ENCODE peak calls at places on chromosome X, in ten cellular contexts. F is body of pancreas, N is upper lobe of left lung, J is Peyer's patch, I is IMR-90, O is suprapubic skin, P is HCT116, U is esophagus squamous epithelium, M is GM12892, B is uterus. Z is an unnamed sample.

GRCh38 chrX:131010186-131010585 is 48.0 kb upstream of the ARHGAP36 start:
- DNase-seq in F (no peak), N (no peak), J (no peak), I (no peak), O (no peak), P (no peak), U (no peak), M (no peak), B (no peak), Z (no peak)

GRCh38 chrX:618761-619450 is 11.7 kb upstream of the SHOX start:
- DNase-seq in F (no peak), N (peak), J (no peak), I (no peak), O (no peak), P (no peak), U (no peak), M (no peak), B (no peak), Z (no peak)

GRCh38 chrX:109719262-109719661 is 13.8 kb downstream of the ACSL4 start:
- DNase-seq in F (no peak), N (no peak), J (no peak), I (no peak), O (no peak), P (no peak), U (no peak), M (no peak), B (no peak), Z (no peak)

GRCh38 chrX:124289443-124289842 is 43.0 kb upstream of the TEX13D start:
- DNase-seq in F (no peak), N (no peak), J (no peak), I (no peak), O (no peak), P (no peak), U (no peak), M (no peak), B (no peak), Z (no peak)

GRCh38 chrX:103376118-103376978 is at the start of gene BEX3:
- DNase-seq in F (peak), N (peak), J (no peak), I (peak), O (peak), P (no peak), U (no peak), M (no peak), B (peak), Z (no peak)

GRCh38 chrX:349702-350101 is 31.1 kb upstream of the GTPBP6 start:
- DNase-seq in F (no peak), N (no peak), J (no peak), I (no peak), O (no peak), P (no peak), U (no peak), M (no peak), B (no peak), Z (no peak)

GRCh38 chrX:106707771-106708454 is 18.6 kb upstream of the RNF128 start:
- DNase-seq in F (no peak), N (no peak), J (no peak), I (peak), O (no peak), P (peak), U (no peak), M (no peak), B (no peak), Z (peak)

GRCh38 chrX:68375803-68376202 is 57.5 kb downstream of the OPHN1 start:
- DNase-seq in F (no peak), N (no peak), J (no peak), I (peak), O (no peak), P (no peak), U (no peak), M (no peak), B (no peak), Z (no peak)

GRCh38 chrX:114626323-114626722 is 42.4 kb downstream of the HTR2C start:
- DNase-seq in F (no peak), N (no peak), J (no peak), I (peak), O (no peak), P (no peak), U (no peak), M (no peak), B (no peak), Z (no peak)

GRCh38 chrX:85611926-85612325 is 232.5 kb upstream of the POF1B start:
- DNase-seq in F (no peak), N (no peak), J (no peak), I (peak), O (no peak), P (no peak), U (no peak), M (no peak), B (no peak), Z (no peak)

GRCh38 chrX:119272882-119273806 is 37.1 kb downstream of the PGRMC1 start:
- DNase-seq in F (peak), N (peak), J (no peak), I (peak), O (no peak), P (no peak), U (no peak), M (no peak), B (no peak), Z (no peak)

GRCh38 chrX:137363559-137363958 is 202.4 kb upstream of the ZIC3 start:
- DNase-seq in F (no peak), N (no peak), J (no peak), I (no peak), O (no peak), P (no peak), U (no peak), M (no peak), B (no peak), Z (no peak)

GRCh38 chrX:69524765-69525164 is 20.6 kb downstream of the NALF2 start:
- DNase-seq in F (no peak), N (no peak), J (no peak), I (no peak), O (no peak), P (no peak), U (no peak), M (no peak), B (no peak), Z (no peak)

GRCh38 chrX:141405878-141406492 is 163.7 kb upstream of the SPANXC start:
- DNase-seq in F (no peak), N (no peak), J (no peak), I (peak), O (no peak), P (no peak), U (no peak), M (no peak), B (no peak), Z (no peak)

GRCh38 chrX:153635788-153636668 is 11.0 kb upstream of the DUSP9 start:
- DNase-seq in F (no peak), N (no peak), J (no peak), I (no peak), O (no peak), P (no peak), U (no peak), M (no peak), B (no peak), Z (peak)

GRCh38 chrX:149453030-149453429 is 52.1 kb downstream of the IDS start:
- DNase-seq in F (no peak), N (no peak), J (no peak), I (peak), O (no peak), P (peak), U (no peak), M (no peak), B (no peak), Z (peak)

GRCh38 chrX:103688949-103689348 is 2.5 kb upstream of the MORF4L2 start:
- DNase-seq in F (no peak), N (no peak), J (no peak), I (peak), O (no peak), P (no peak), U (no peak), M (no peak), B (no peak), Z (no peak)

GRCh38 chrX:47662144-47662657 is 3.2 kb upstream of the UXT start:
- DNase-seq in F (peak), N (no peak), J (no peak), I (peak), O (no peak), P (no peak), U (no peak), M (no peak), B (no peak), Z (no peak)

GRCh38 chrX:111447298-111447697 is 35.3 kb upstream of the DCX start:
- DNase-seq in F (peak), N (no peak), J (no peak), I (no peak), O (no peak), P (peak), U (no peak), M (no peak), B (no peak), Z (no peak)

GRCh38 chrX:24561121-24561520 is 86.0 kb downstream of the PCYT1B start:
- DNase-seq in F (no peak), N (no peak), J (no peak), I (peak), O (no peak), P (peak), U (no peak), M (peak), B (no peak), Z (no peak)

GRCh38 chrX:18891561-18891945 is 92.4 kb downstream of the PHKA2 start:
- DNase-seq in F (no peak), N (no peak), J (no peak), I (no peak), O (peak), P (no peak), U (no peak), M (no peak), B (no peak), Z (no peak)

GRCh38 chrX:107000013-107000515 is at the start of gene MORC4:
- DNase-seq in F (peak), N (peak), J (peak), I (peak), O (peak), P (peak), U (peak), M (peak), B (peak), Z (peak)

GRCh38 chrX:17769701-17770269 is 32.5 kb downstream of the SCML1 start:
- DNase-seq in F (no peak), N (no peak), J (no peak), I (no peak), O (no peak), P (no peak), U (no peak), M (no peak), B (no peak), Z (no peak)

GRCh38 chrX:154125356-154126040 is 18.5 kb upstream of the OPN1LW start:
- DNase-seq in F (no peak), N (no peak), J (no peak), I (no peak), O (no peak), P (no peak), U (no peak), M (no peak), B (no peak), Z (no peak)

GRCh38 chrX:23898412-23898959 is 9.3 kb downstream of the APOO start:
- DNase-seq in F (no peak), N (no peak), J (no peak), I (peak), O (no peak), P (no peak), U (no peak), M (no peak), B (no peak), Z (no peak)

GRCh38 chrX:9948406-9948805 is 18.8 kb upstream of the CLDN34 start:
- DNase-seq in F (no peak), N (no peak), J (no peak), I (peak), O (no peak), P (no peak), U (no peak), M (no peak), B (no peak), Z (no peak)

GRCh38 chrX:23185951-23186350 is 148.7 kb upstream of the PTCHD1 start:
- DNase-seq in F (no peak), N (no peak), J (no peak), I (no peak), O (no peak), P (no peak), U (no peak), M (no peak), B (no peak), Z (no peak)

GRCh38 chrX:132226169-132226568 is 6.9 kb upstream of the RAP2C start:
- DNase-seq in F (no peak), N (no peak), J (no peak), I (peak), O (no peak), P (no peak), U (no peak), M (no peak), B (no peak), Z (no peak)

GRCh38 chrX:30888526-30889146 is 418 bp downstream of the TAB3 start:
- DNase-seq in F (no peak), N (no peak), J (no peak), I (no peak), O (peak), P (no peak), U (no peak), M (no peak), B (no peak), Z (no peak)

GRCh38 chrX:30892591-30892990 is 3.5 kb upstream of the TAB3 start:
- DNase-seq in F (no peak), N (no peak), J (no peak), I (no peak), O (no peak), P (peak), U (no peak), M (no peak), B (no peak), Z (no peak)

GRCh38 chrX:30887721-30888120 is 1.3 kb downstream of the TAB3 start:
- DNase-seq in F (no peak), N (no peak), J (no peak), I (no peak), O (no peak), P (no peak), U (no peak), M (no peak), B (no peak), Z (no peak)

GRCh38 chrX:30887288-30887687 is 1.8 kb downstream of the TAB3 start:
- DNase-seq in F (no peak), N (no peak), J (no peak), I (no peak), O (no peak), P (no peak), U (no peak), M (no peak), B (no peak), Z (no peak)

GRCh38 chrX:30889147-30890125 is at the start of gene TAB3:
- DNase-seq in F (peak), N (peak), J (peak), I (peak), O (peak), P (peak), U (peak), M (peak), B (peak), Z (peak)
- TF ChIP-seq POLR2A in F (peak), N (peak), J (peak), I (no peak), O (no peak), P (no peak), U (no peak), M (no peak), B (peak), Z (peak)

GRCh38 chrX:83593634-83594294 is 85.7 kb downstream of the POU3F4 start:
- DNase-seq in F (no peak), N (peak), J (no peak), I (no peak), O (no peak), P (no peak), U (no peak), M (no peak), B (no peak), Z (no peak)

DNA sequence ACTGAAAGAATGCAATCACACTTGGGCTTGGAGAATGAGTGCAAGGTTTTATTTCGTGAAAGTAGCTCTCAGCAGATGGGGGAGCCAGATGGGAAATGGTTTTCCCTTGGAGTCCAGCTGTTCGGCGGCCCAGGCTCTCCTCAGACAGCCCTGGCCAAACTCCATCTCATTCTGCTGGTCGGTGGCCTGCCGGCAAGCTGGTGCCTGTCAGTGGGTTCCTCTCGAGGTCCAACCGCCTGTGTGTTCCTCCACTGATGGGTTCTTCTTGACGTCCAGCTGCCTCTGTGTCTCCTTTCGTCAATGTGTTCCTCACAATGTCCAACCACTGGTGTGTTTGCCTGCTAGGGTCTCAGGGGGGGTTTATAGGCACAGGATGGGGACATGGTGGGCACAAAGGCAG is 80.3 kb downstream of the POU3F4 start:
- DNase-seq in F (no peak), N (peak), J (no peak), I (no peak), O (no peak), P (no peak), U (no peak), M (no peak), B (no peak), Z (no peak)
- TF ChIP-seq POLR2A in F (no peak), N (no peak), J (no peak), I (no peak), O (no peak), P (no peak), U (no peak), M (no peak), B (no peak), Z (no peak)

DNA sequence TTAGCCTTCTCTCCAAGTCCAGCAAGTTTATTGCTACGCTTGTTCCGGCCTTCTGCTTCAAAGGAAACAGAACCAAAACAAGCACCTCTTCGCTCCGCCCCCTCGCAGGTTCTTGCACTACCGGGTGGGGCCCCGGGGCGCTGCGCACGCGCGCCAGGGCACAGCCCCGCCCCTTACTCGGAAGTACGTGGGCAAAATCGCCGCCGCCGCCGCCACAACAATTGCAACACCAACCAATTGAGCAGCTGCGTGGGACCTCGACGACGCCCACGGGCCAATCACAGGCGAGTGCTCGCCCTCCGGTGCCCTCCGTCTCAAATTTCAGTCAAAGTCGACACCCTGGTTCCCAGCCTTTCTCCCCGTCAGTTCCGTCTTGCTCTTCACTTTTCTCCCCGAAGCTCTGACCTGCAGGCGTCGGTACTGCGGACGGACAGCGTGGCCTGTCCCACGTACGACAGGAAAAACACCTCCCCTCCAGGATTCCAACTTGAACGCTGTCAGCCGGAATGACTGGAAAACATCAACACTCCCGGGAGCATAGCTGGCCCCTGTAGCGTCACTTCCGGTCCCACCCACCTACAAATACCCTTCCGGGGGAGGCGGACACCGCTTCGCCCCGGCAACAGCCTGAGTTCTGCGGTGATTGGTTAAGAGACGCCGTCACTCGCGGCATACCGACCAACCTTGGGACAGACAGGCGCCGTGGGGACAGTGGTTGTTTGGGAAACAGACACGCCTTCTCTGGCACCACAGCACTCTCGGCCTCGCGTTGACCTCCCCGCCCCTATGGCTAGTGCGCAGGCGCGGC is 624 bp upstream of the OTUD5 start:
- DNase-seq in F (peak), N (peak), J (peak), I (peak), O (peak), P (peak), U (peak), M (peak), B (peak), Z (peak)
- TF ChIP-seq POLR2A in F (peak), N (peak), J (peak), I (peak), O (no peak), P (no peak), U (no peak), M (no peak), B (peak), Z (peak)

GRCh38 chrX:54446084-54446483 is 5.9 kb downstream of the TSR2 start:
- DNase-seq in F (no peak), N (peak), J (no peak), I (no peak), O (peak), P (no peak), U (no peak), M (no peak), B (no peak), Z (no peak)
- TF ChIP-seq POLR2A in F (no peak), N (no peak), J (no peak), I (no peak), O (no peak), P (no peak), U (no peak), M (no peak), B (no peak), Z (no peak)

DNA sequence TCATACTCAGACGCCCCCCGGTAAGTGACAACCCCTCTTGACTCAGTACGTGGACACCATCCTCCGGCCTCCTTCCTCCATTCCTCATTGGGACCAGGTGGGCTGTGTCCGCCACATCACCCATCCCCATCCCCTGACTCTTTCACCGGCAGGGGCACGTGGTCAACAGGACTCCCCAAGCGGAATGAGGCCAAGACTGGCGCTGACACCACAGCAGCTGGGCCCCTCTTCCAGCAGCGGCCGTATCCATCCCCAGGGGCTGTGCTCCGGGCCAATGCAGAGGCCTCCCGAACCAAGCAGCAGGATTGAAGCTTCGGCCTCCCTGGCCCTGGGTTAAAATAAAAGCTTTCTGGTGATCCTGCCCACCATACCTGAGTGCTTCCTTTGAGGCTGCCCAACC is 5.0 kb downstream of the PQBP1 start:
- DNase-seq in F (no peak), N (no peak), J (no peak), I (no peak), O (no peak), P (no peak), U (no peak), M (no peak), B (no peak), Z (no peak)
- TF ChIP-seq POLR2A in F (no peak), N (no peak), J (no peak), I (no peak), O (no peak), P (no peak), U (no peak), M (no peak), B (no peak), Z (no peak)

GRCh38 chrX:7147978-7148824 is at the start of gene PUDP:
- DNase-seq in F (peak), N (peak), J (peak), I (peak), O (peak), P (peak), U (peak), M (peak), B (peak), Z (peak)
- TF ChIP-seq POLR2A in F (peak), N (peak), J (peak), I (peak), O (no peak), P (no peak), U (no peak), M (peak), B (no peak), Z (peak)

DNA sequence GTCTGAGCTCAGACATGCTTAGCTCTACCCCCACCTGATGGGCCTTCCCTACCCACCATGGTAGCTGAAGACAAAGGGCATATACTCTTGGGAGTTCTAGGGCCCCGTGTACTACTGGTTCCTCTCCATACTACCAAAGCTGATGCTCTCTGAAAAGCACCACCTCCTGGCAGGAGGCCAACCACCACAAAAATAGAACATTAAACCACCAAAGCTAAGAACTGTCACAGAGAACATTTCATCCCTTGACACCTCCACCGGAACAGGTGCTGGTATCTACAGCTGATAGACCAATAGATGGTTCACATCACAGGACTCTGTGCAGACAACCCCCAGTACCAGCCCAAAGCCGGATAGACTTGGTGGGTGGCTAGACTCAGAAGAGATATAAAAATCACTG is 13.4 kb downstream of the EDA2R start:
- DNase-seq in F (no peak), N (no peak), J (no peak), I (no peak), O (no peak), P (no peak), U (no peak), M (no peak), B (no peak), Z (no peak)
- TF ChIP-seq POLR2A in F (no peak), N (no peak), J (no peak), I (no peak), O (no peak), P (no peak), U (no peak), M (no peak), B (no peak), Z (no peak)

GRCh38 chrX:2692221-2693122 is 1.4 kb downstream of the CD99 start:
- DNase-seq in F (no peak), N (peak), J (peak), I (peak), O (no peak), P (no peak), U (no peak), M (no peak), B (no peak), Z (no peak)

GRCh38 chrX:2693123-2693438 is 2.0 kb downstream of the CD99 start:
- DNase-seq in F (no peak), N (no peak), J (no peak), I (no peak), O (no peak), P (no peak), U (no peak), M (no peak), B (no peak), Z (no peak)

GRCh38 chrX:2689773-2690666 is 1.1 kb upstream of the CD99 start:
- DNase-seq in F (peak), N (peak), J (no peak), I (no peak), O (no peak), P (no peak), U (no peak), M (no peak), B (no peak), Z (no peak)

GRCh38 chrX:2691543-2692220 is 587 bp downstream of the CD99 start:
- DNase-seq in F (peak), N (peak), J (peak), I (peak), O (peak), P (no peak), U (no peak), M (no peak), B (peak), Z (no peak)

GRCh38 chrX:2690856-2691542 is at the start of gene CD99:
- DNase-seq in F (peak), N (peak), J (peak), I (peak), O (peak), P (no peak), U (no peak), M (peak), B (peak), Z (peak)
- TF ChIP-seq POLR2A in F (peak), N (peak), J (peak), I (peak), O (no peak), P (no peak), U (no peak), M (peak), B (no peak), Z (peak)